ENCODE peak calls at places on chromosomes 5 and 9, in six cellular contexts. One of them, this sample, is unnamed.

GRCh38 chr9:99253772-99254431 is 31.8 kb downstream of the SEC61B start:
- DNase-seq in HCT116: no peak
- DNase-seq in mucosa of descending colon: peak; percentile 56
- DNase-seq in BJ: no peak
- DNase-seq in cardiac muscle cell: no peak
- DNase-seq in neural progenitor cell: peak; percentile 38
- DNase-seq in this sample: no peak

GRCh38 chr5:167987490-167988270 is 303.8 kb upstream of the WWC1 start:
- DNase-seq in cardiac muscle cell: no peak
- DNase-seq in HCT116: no peak
- DNase-seq in neural progenitor cell: no peak
- DNase-seq in mucosa of descending colon: no peak
- DNase-seq in BJ: no peak
- DNase-seq in this sample: no peak

GRCh38 chr5:140497897-140498296 is 49.6 kb upstream of the EIF4EBP3 start:
- DNase-seq in neural progenitor cell: no peak
- DNase-seq in HCT116: no peak
- DNase-seq in mucosa of descending colon: no peak
- DNase-seq in BJ: no peak
- DNase-seq in cardiac muscle cell: no peak
- DNase-seq in this sample: no peak

GRCh38 chr9:133763272-133764183 is 25.4 kb upstream of the SARDH start:
- DNase-seq in BJ: no peak
- DNase-seq in HCT116: no peak
- DNase-seq in neural progenitor cell: no peak
- DNase-seq in cardiac muscle cell: no peak
- DNase-seq in mucosa of descending colon: peak; percentile 36
- DNase-seq in this sample: peak; percentile 6

GRCh38 chr5:56167522-56167921 is 65.6 kb downstream of the ANKRD55 start:
- DNase-seq in neural progenitor cell: no peak
- DNase-seq in HCT116: no peak
- DNase-seq in BJ: no peak
- DNase-seq in mucosa of descending colon: no peak
- DNase-seq in cardiac muscle cell: no peak
- DNase-seq in this sample: no peak

GRCh38 chr5:139650689-139651501 is 2.7 kb downstream of the CXXC5 start:
- DNase-seq in HCT116: no peak
- DNase-seq in BJ: no peak
- DNase-seq in mucosa of descending colon: peak; percentile 73
- DNase-seq in cardiac muscle cell: peak; percentile 85
- DNase-seq in neural progenitor cell: peak; percentile 83
- DNase-seq in this sample: peak; percentile 53

GRCh38 chr9:34027845-34028574 is 20.7 kb downstream of the UBAP2 start:
- DNase-seq in neural progenitor cell: no peak
- DNase-seq in BJ: no peak
- DNase-seq in cardiac muscle cell: no peak
- DNase-seq in mucosa of descending colon: no peak
- DNase-seq in HCT116: no peak
- DNase-seq in this sample: no peak

GRCh38 chr9:1411826-1412225 is 361.7 kb downstream of the DMRT2 start:
- DNase-seq in BJ: no peak
- DNase-seq in neural progenitor cell: no peak
- DNase-seq in HCT116: no peak
- DNase-seq in cardiac muscle cell: no peak
- DNase-seq in mucosa of descending colon: no peak
- DNase-seq in this sample: no peak

GRCh38 chr5:132375957-132376356 is 6.4 kb downstream of the SLC22A5 start:
- DNase-seq in mucosa of descending colon: no peak
- DNase-seq in BJ: no peak
- DNase-seq in cardiac muscle cell: no peak
- DNase-seq in HCT116: no peak
- DNase-seq in neural progenitor cell: no peak
- DNase-seq in this sample: no peak

GRCh38 chr9:127783111-127783621 is 2.7 kb upstream of the CDK9 start:
- DNase-seq in cardiac muscle cell: no peak
- DNase-seq in neural progenitor cell: peak; percentile 40
- DNase-seq in HCT116: no peak
- DNase-seq in mucosa of descending colon: peak; percentile 92
- DNase-seq in BJ: no peak
- DNase-seq in this sample: no peak

GRCh38 chr5:152634596-152634995 is 229.5 kb upstream of the NMUR2 start:
- DNase-seq in cardiac muscle cell: peak; percentile 60
- DNase-seq in mucosa of descending colon: no peak
- DNase-seq in neural progenitor cell: peak; percentile 92
- DNase-seq in BJ: no peak
- DNase-seq in HCT116: no peak
- DNase-seq in this sample: no peak

GRCh38 chr5:112485802-112486427 is 66.8 kb upstream of the EPB41L4A start:
- DNase-seq in neural progenitor cell: no peak
- DNase-seq in HCT116: no peak
- DNase-seq in mucosa of descending colon: no peak
- DNase-seq in cardiac muscle cell: no peak
- DNase-seq in BJ: no peak
- DNase-seq in this sample: no peak

GRCh38 chr5:1536298-1537165 is 12.8 kb upstream of the LPCAT1 start:
- DNase-seq in cardiac muscle cell: no peak
- DNase-seq in neural progenitor cell: no peak
- DNase-seq in HCT116: no peak
- DNase-seq in mucosa of descending colon: peak; percentile 67
- DNase-seq in BJ: no peak
- DNase-seq in this sample: peak; percentile 29

GRCh38 chr9:112286906-112287305 is 46.5 kb downstream of the PTBP3 start:
- DNase-seq in neural progenitor cell: no peak
- DNase-seq in cardiac muscle cell: no peak
- DNase-seq in BJ: no peak
- DNase-seq in mucosa of descending colon: no peak
- DNase-seq in HCT116: no peak
- DNase-seq in this sample: no peak

GRCh38 chr9:12723409-12724028 is 30.3 kb downstream of the TYRP1 start:
- DNase-seq in cardiac muscle cell: peak; percentile 2
- DNase-seq in mucosa of descending colon: no peak
- DNase-seq in neural progenitor cell: no peak
- DNase-seq in BJ: no peak
- DNase-seq in HCT116: peak; percentile 23
- DNase-seq in this sample: peak; percentile 31

GRCh38 chr5:34022131-34022705 is 14.4 kb upstream of the AMACR start:
- DNase-seq in HCT116: no peak
- DNase-seq in BJ: no peak
- DNase-seq in mucosa of descending colon: no peak
- DNase-seq in cardiac muscle cell: no peak
- DNase-seq in neural progenitor cell: no peak
- DNase-seq in this sample: peak; percentile 53
- TF ChIP-seq CTCF in HCT116: no peak
- TF ChIP-seq CTCF in BJ: no peak
- TF ChIP-seq CTCF in mucosa of descending colon: no peak
- TF ChIP-seq CTCF in cardiac muscle cell: no peak
- TF ChIP-seq CTCF in neural progenitor cell: no peak
- TF ChIP-seq CTCF in this sample: no peak

GRCh38 chr5:88765798-88766197 is 117.2 kb downstream of the MEF2C start:
- DNase-seq in BJ: no peak
- DNase-seq in mucosa of descending colon: no peak
- DNase-seq in cardiac muscle cell: no peak
- DNase-seq in HCT116: no peak
- DNase-seq in neural progenitor cell: no peak
- DNase-seq in this sample: no peak
- H3K4me3 ChIP-seq in BJ: no peak overlapping the region
- H3K4me3 ChIP-seq in mucosa of descending colon: no peak overlapping the region
- H3K4me3 ChIP-seq in cardiac muscle cell: no peak overlapping the region
- H3K4me3 ChIP-seq in HCT116: no peak overlapping the region
- H3K4me3 ChIP-seq in neural progenitor cell: no peak overlapping the region
- H3K4me3 ChIP-seq in this sample: no peak overlapping the region

GRCh38 chr9:123355761-123356520 is at the start of gene CRB2:
- DNase-seq in cardiac muscle cell: peak; percentile 86
- DNase-seq in mucosa of descending colon: no peak
- DNase-seq in neural progenitor cell: peak; percentile 91
- DNase-seq in BJ: no peak
- DNase-seq in HCT116: no peak
- DNase-seq in this sample: no peak
- TF ChIP-seq CTCF in cardiac muscle cell: no peak
- TF ChIP-seq CTCF in mucosa of descending colon: no peak
- TF ChIP-seq CTCF in neural progenitor cell: peak; percentile 51
- TF ChIP-seq CTCF in BJ: no peak
- TF ChIP-seq CTCF in HCT116: no peak
- TF ChIP-seq CTCF in this sample: no peak

GRCh38 chr5:96931605-96932004 is 4.3 kb upstream of the LNPEP start:
- DNase-seq in neural progenitor cell: no peak
- DNase-seq in mucosa of descending colon: no peak
- DNase-seq in HCT116: no peak
- DNase-seq in cardiac muscle cell: no peak
- DNase-seq in BJ: no peak
- DNase-seq in this sample: no peak
- H3K4me3 ChIP-seq in neural progenitor cell: no peak overlapping the region
- H3K4me3 ChIP-seq in mucosa of descending colon: no peak overlapping the region
- H3K4me3 ChIP-seq in HCT116: no peak overlapping the region
- H3K4me3 ChIP-seq in cardiac muscle cell: no peak overlapping the region
- H3K4me3 ChIP-seq in BJ: no peak overlapping the region
- H3K4me3 ChIP-seq in this sample: no peak overlapping the region

This sample was measured in AG10803.